ENCODE peak calls at places on chromosome 22, in ten cellular contexts. W is Panc1, U is GM23248, P is mucosa of descending colon, Z is cardiac muscle cell, Y is GM12878, H is IMR-90, F is left ventricle myocardium inferior, G is SJSA1, O is upper lobe of right lung. L is an unnamed sample.

GRCh38 chr22:48644108-48644507 is 1183.6 kb downstream of the BRD1 start:
- DNase-seq in W (no peak), U (peak; percentile 44), P (no peak), Z (peak; percentile 15), Y (no peak), H (no peak), F (no peak), G (peak; percentile 31), O (no peak), L (no peak)

GRCh38 chr22:38284042-38284402 is 11.2 kb upstream of the TMEM184B start:
- DNase-seq in W (no peak), U (peak; percentile 96), P (no peak), Z (no peak), Y (no peak), H (peak; percentile 96), F (no peak), G (no peak), O (no peak), L (no peak)

GRCh38 chr22:23178512-23179254 is 1.6 kb upstream of the BCR start:
- DNase-seq in W (peak; percentile 28), U (peak; percentile 69), P (peak; percentile 79), Z (peak; percentile 82), Y (no peak), H (peak; percentile 38), F (peak; percentile 64), G (peak; percentile 58), O (peak; percentile 84), L (peak; percentile 50)

GRCh38 chr22:37559901-37560681 is at the start of gene CDC42EP1:
- DNase-seq in W (no peak), U (peak; percentile 82), P (peak; percentile 86), Z (peak; percentile 59), Y (no peak), H (peak; percentile 36), F (peak; percentile 65), G (peak; percentile 51), O (peak; percentile 87), L (no peak)

GRCh38 chr22:24427500-24428164 is at the start of gene ADORA2A:
- DNase-seq in W (no peak), U (no peak), P (peak; percentile 71), Z (no peak), Y (peak; percentile 35), H (no peak), F (no peak), G (no peak), O (no peak), L (peak; percentile 78)

GRCh38 chr22:48628891-48629559 is 1198.6 kb downstream of the BRD1 start:
- DNase-seq in W (no peak), U (no peak), P (no peak), Z (no peak), Y (no peak), H (no peak), F (no peak), G (no peak), O (no peak), L (no peak)

GRCh38 chr22:46027219-46028068 is 50.5 kb upstream of the WNT7B start:
- DNase-seq in W (no peak), U (peak; percentile 64), P (peak; percentile 88), Z (peak; percentile 57), Y (no peak), H (no peak), F (peak; percentile 74), G (no peak), O (peak; percentile 87), L (no peak)

GRCh38 chr22:20016734-20017621 is at the start of gene ARVCF:
- DNase-seq in W (no peak), U (peak; percentile 93), P (peak; percentile 95), Z (peak; percentile 93), Y (no peak), H (peak; percentile 85), F (peak; percentile 95), G (peak; percentile 82), O (peak; percentile 95), L (peak; percentile 88)

GRCh38 chr22:29145321-29146072 is 60.2 kb upstream of the EMID1 start:
- DNase-seq in W (no peak), U (no peak), P (no peak), Z (no peak), Y (no peak), H (no peak), F (no peak), G (no peak), O (no peak), L (no peak)

GRCh38 chr22:43159484-43160178 is 8.3 kb downstream of the TSPO start:
- DNase-seq in W (no peak), U (peak; percentile 52), P (peak; percentile 94), Z (no peak), Y (no peak), H (no peak), F (no peak), G (no peak), O (no peak), L (no peak)

GRCh38 chr22:19955241-19956128 is 13.9 kb upstream of the TXNRD2 start:
- DNase-seq in W (no peak), U (no peak), P (peak; percentile 19), Z (no peak), Y (no peak), H (no peak), F (no peak), G (no peak), O (no peak), L (no peak)

GRCh38 chr22:33538277-33538885 is 381.9 kb downstream of the LARGE1 start:
- DNase-seq in W (no peak), U (no peak), P (no peak), Z (no peak), Y (no peak), H (no peak), F (no peak), G (no peak), O (no peak), L (no peak)
- H3K4me3 ChIP-seq in W (no peak overlapping the region), U (no peak overlapping the region), P (no peak overlapping the region), Z (no peak overlapping the region), Y (no peak overlapping the region), H (no peak overlapping the region), F (no peak overlapping the region), G (no peak overlapping the region), O (no peak overlapping the region), L (no peak overlapping the region)

DNA sequence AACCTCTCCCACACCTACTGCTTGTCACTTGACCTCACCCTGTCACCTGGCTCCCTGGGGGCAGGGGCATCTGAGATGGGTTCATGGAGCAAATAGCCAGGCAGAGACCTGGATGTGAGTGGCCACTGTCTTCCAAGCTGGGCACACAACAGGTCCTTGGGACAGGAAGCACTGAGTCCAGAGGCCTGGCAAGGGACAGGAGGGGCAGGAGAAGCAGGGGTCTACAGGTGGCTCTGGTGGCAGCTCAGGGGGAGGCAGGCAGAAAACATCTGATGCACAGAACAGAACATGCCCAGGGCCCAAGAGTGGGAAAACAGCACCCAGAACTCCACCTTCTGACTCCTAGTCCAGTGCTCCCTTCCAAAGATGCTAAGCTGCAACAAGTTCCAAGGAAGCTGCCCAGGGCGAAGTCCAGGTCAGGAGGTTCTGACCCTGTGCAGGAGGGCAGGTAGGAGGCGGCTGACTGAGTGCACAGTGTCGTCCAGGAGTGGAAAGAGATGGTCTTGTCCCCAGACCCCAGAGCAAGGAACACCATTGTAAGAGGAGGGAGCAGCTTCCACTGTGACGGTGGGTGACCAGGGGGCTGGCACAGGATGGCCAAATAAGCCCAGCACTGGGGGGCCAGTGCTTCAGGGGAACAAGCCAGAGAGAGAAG is 3.5 kb downstream of the TNFRSF13C start:
- DNase-seq in W (no peak), U (no peak), P (no peak), Z (no peak), Y (no peak), H (no peak), F (no peak), G (no peak), O (no peak), L (no peak)
- H3K4me1 ChIP-seq in W (no peaks in the 10 kb centered on the region), U (no peaks in the 10 kb centered on the region), P (peaks cover 23% of the 10 kb centered on the region), Z (peaks cover 5% of the 10 kb centered on the region), Y (peaks cover 64% of the 10 kb centered on the region), H (no peaks in the 10 kb centered on the region), F (peaks cover 39% of the 10 kb centered on the region), G (peaks cover 15% of the 10 kb centered on the region), O (peaks cover 23% of the 10 kb centered on the region), L (peaks cover 11% of the 10 kb centered on the region)

GRCh38 chr22:26477341-26477731 is 6.2 kb downstream of the HPS4 start:
- DNase-seq in W (no peak), U (no peak), P (no peak), Z (no peak), Y (no peak), H (no peak), F (no peak), G (no peak), O (no peak), L (no peak)

GRCh38 chr22:26479792-26480610 is 3.6 kb downstream of the HPS4 start:
- DNase-seq in W (no peak), U (no peak), P (peak; percentile 36), Z (no peak), Y (no peak), H (no peak), F (no peak), G (no peak), O (no peak), L (no peak)

GRCh38 chr22:26479043-26479791 is 4.4 kb downstream of the HPS4 start:
- DNase-seq in W (no peak), U (no peak), P (no peak), Z (no peak), Y (no peak), H (no peak), F (no peak), G (no peak), O (no peak), L (no peak)

GRCh38 chr22:26474687-26475086 is 8.9 kb downstream of the HPS4 start:
- DNase-seq in W (no peak), U (peak; percentile 21), P (no peak), Z (no peak), Y (no peak), H (no peak), F (no peak), G (no peak), O (no peak), L (no peak)

GRCh38 chr22:26476705-26477340 is 6.8 kb downstream of the HPS4 start:
- DNase-seq in W (no peak), U (no peak), P (no peak), Z (no peak), Y (no peak), H (peak; percentile 55), F (no peak), G (peak; percentile 77), O (no peak), L (no peak)
- H3K36me3 ChIP-seq in W (peaks cover 6% of the 10 kb centered on the region), U (peaks cover 5% of the 10 kb centered on the region), P (peaks cover 4% of the 10 kb centered on the region), Z (peaks cover 28% of the 10 kb centered on the region), Y (peaks cover 12% of the 10 kb centered on the region), H (peaks cover 20% of the 10 kb centered on the region), F (peaks cover 61% of the 10 kb centered on the region), G (peaks cover 60% of the 10 kb centered on the region), O (peaks cover 58% of the 10 kb centered on the region), L (peaks cover 32% of the 10 kb centered on the region)

DNA sequence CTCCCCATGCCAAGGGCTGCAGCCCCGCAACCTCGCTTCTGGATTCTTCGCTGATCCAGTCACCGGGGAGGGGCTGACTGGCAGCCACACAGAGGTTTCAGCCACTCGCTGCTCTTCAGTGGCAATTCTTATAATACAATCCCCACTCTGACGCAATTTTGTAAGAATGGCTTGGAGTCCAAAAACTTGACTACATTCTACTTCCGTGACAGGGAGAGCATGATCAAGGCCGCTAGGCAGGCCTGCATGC is 14.9 kb downstream of the PPM1F start:
- DNase-seq in W (no peak), U (peak; percentile 97), P (no peak), Z (no peak), Y (no peak), H (peak; percentile 94), F (peak; percentile 64), G (no peak), O (no peak), L (no peak)
- H3K4me3 ChIP-seq in W (peak overlapping the region; percentile 53), U (peak overlapping the region; percentile 80), P (no peak overlapping the region), Z (no peak overlapping the region), Y (peak overlapping the region; percentile 76), H (peak overlapping the region; percentile 4), F (peak overlapping the region; percentile 70), G (peak overlapping the region; percentile 44), O (peak overlapping the region; percentile 60), L (no peak overlapping the region)

GRCh38 chr22:49928571-49929552 is 10.4 kb downstream of the CRELD2 start:
- DNase-seq in W (no peak), U (no peak), P (peak; percentile 48), Z (no peak), Y (no peak), H (no peak), F (no peak), G (no peak), O (no peak), L (no peak)
- H3K4me1 ChIP-seq in W (peaks cover 22% of the 10 kb centered on the region), U (peaks cover 5% of the 10 kb centered on the region), P (peaks cover 23% of the 10 kb centered on the region), Z (peaks cover 8% of the 10 kb centered on the region), Y (peaks cover 62% of the 10 kb centered on the region), H (peaks cover 5% of the 10 kb centered on the region), F (peaks cover 52% of the 10 kb centered on the region), G (peaks cover 15% of the 10 kb centered on the region), O (peaks cover 29% of the 10 kb centered on the region), L (peaks cover 31% of the 10 kb centered on the region)